ENCODE peak calls at places on chromosomes 7 and 10, in four cellular contexts. One of them, this sample, is unnamed.
A peak's percentile ranks its signal among the peaks of the same experiment; 100 is the strongest.

GRCh38 chr10:112235920-112236319 is 47.3 kb upstream of the TECTB start:
- DNase-seq in activated naive CD8-positive, alpha-beta T cell treated with anti-CD3 and anti-CD28 coated beads, Interleukin-2, amount 50 U/mL, for 16 hours: no peak
- DNase-seq in T47D: no peak
- DNase-seq in PC-9: no peak
- DNase-seq in this sample: peak; percentile 37

GRCh38 chr7:86978804-86979506 is 80.5 kb downstream of the ELAPOR2 start:
- DNase-seq in PC-9: no peak
- DNase-seq in T47D: no peak
- DNase-seq in activated naive CD8-positive, alpha-beta T cell treated with anti-CD3 and anti-CD28 coated beads, Interleukin-2, amount 50 U/mL, for 16 hours: no peak
- DNase-seq in this sample: no peak

GRCh38 chr10:72328045-72328828 is 26.5 kb downstream of the DNAJB12 start:
- DNase-seq in PC-9: peak; percentile 52
- DNase-seq in activated naive CD8-positive, alpha-beta T cell treated with anti-CD3 and anti-CD28 coated beads, Interleukin-2, amount 50 U/mL, for 16 hours: no peak
- DNase-seq in T47D: no peak
- DNase-seq in this sample: peak; percentile 62

GRCh38 chr10:127863231-127863825 is 29.4 kb downstream of the CLRN3 start:
- DNase-seq in T47D: no peak
- DNase-seq in activated naive CD8-positive, alpha-beta T cell treated with anti-CD3 and anti-CD28 coated beads, Interleukin-2, amount 50 U/mL, for 16 hours: no peak
- DNase-seq in PC-9: no peak
- DNase-seq in this sample: no peak

GRCh38 chr7:38678342-38679054 is 47.3 kb upstream of the AMPH start:
- DNase-seq in T47D: no peak
- DNase-seq in PC-9: no peak
- DNase-seq in activated naive CD8-positive, alpha-beta T cell treated with anti-CD3 and anti-CD28 coated beads, Interleukin-2, amount 50 U/mL, for 16 hours: no peak
- DNase-seq in this sample: no peak

GRCh38 chr10:123136806-123137642 is 1.3 kb downstream of the HMX3 start:
- DNase-seq in PC-9: no peak
- DNase-seq in T47D: no peak
- DNase-seq in activated naive CD8-positive, alpha-beta T cell treated with anti-CD3 and anti-CD28 coated beads, Interleukin-2, amount 50 U/mL, for 16 hours: no peak
- DNase-seq in this sample: no peak

GRCh38 chr7:126700807-126701604 is 551.7 kb downstream of the GRM8 start:
- DNase-seq in PC-9: peak; percentile 90
- DNase-seq in activated naive CD8-positive, alpha-beta T cell treated with anti-CD3 and anti-CD28 coated beads, Interleukin-2, amount 50 U/mL, for 16 hours: no peak
- DNase-seq in T47D: no peak
- DNase-seq in this sample: peak; percentile 5

GRCh38 chr7:37028909-37029440 is 304.7 kb upstream of the AOAH start:
- DNase-seq in activated naive CD8-positive, alpha-beta T cell treated with anti-CD3 and anti-CD28 coated beads, Interleukin-2, amount 50 U/mL, for 16 hours: no peak
- DNase-seq in T47D: no peak
- DNase-seq in PC-9: no peak
- DNase-seq in this sample: no peak

GRCh38 chr7:90222811-90223725 is 11.5 kb downstream of the STEAP2 start:
- DNase-seq in PC-9: no peak
- DNase-seq in activated naive CD8-positive, alpha-beta T cell treated with anti-CD3 and anti-CD28 coated beads, Interleukin-2, amount 50 U/mL, for 16 hours: no peak
- DNase-seq in T47D: no peak
- DNase-seq in this sample: no peak

GRCh38 chr10:68397005-68397404 is 10.1 kb downstream of the RUFY2 start:
- DNase-seq in PC-9: no peak
- DNase-seq in T47D: no peak
- DNase-seq in activated naive CD8-positive, alpha-beta T cell treated with anti-CD3 and anti-CD28 coated beads, Interleukin-2, amount 50 U/mL, for 16 hours: no peak
- DNase-seq in this sample: no peak

GRCh38 chr7:5586279-5586962 is 162.8 kb upstream of the TNRC18 start:
- DNase-seq in activated naive CD8-positive, alpha-beta T cell treated with anti-CD3 and anti-CD28 coated beads, Interleukin-2, amount 50 U/mL, for 16 hours: no peak
- DNase-seq in PC-9: no peak
- DNase-seq in T47D: no peak
- DNase-seq in this sample: peak; percentile 35

GRCh38 chr10:541750-542371 is 147.6 kb downstream of the DIP2C start:
- DNase-seq in activated naive CD8-positive, alpha-beta T cell treated with anti-CD3 and anti-CD28 coated beads, Interleukin-2, amount 50 U/mL, for 16 hours: no peak
- DNase-seq in PC-9: no peak
- DNase-seq in T47D: no peak
- DNase-seq in this sample: no peak

GRCh38 chr7:111108526-111108925 is 17.6 kb downstream of the LRRN3 start:
- DNase-seq in activated naive CD8-positive, alpha-beta T cell treated with anti-CD3 and anti-CD28 coated beads, Interleukin-2, amount 50 U/mL, for 16 hours: no peak
- DNase-seq in PC-9: no peak
- DNase-seq in T47D: no peak
- DNase-seq in this sample: no peak

GRCh38 chr7:99860281-99861127 is 16.3 kb downstream of the OR2AE1 start:
- DNase-seq in PC-9: no peak
- DNase-seq in T47D: no peak
- DNase-seq in activated naive CD8-positive, alpha-beta T cell treated with anti-CD3 and anti-CD28 coated beads, Interleukin-2, amount 50 U/mL, for 16 hours: no peak
- DNase-seq in this sample: peak; percentile 34

GRCh38 chr10:132878091-132878729 is 64.2 kb downstream of the CFAP46 start:
- DNase-seq in PC-9: no peak
- DNase-seq in activated naive CD8-positive, alpha-beta T cell treated with anti-CD3 and anti-CD28 coated beads, Interleukin-2, amount 50 U/mL, for 16 hours: no peak
- DNase-seq in T47D: no peak
- DNase-seq in this sample: no peak